ENCODE peak calls at places on chromosomes 1 and 21, in seven cellular contexts. O, J, Z, G, E, Q and C are unnamed samples.

GRCh38 chr1:34758751-34759150 is 789 bp upstream of the GJB4 start:
- DNase-seq in O (no peak), J (no peak), Z (no peak), G (no peak), E (no peak), Q (no peak), C (no peak)

GRCh38 chr1:225428879-225429455 is 1.1 kb upstream of the LBR start:
- DNase-seq in O (no peak), J (no peak), Z (no peak), G (no peak), E (no peak), Q (peak; percentile 16), C (no peak)

GRCh38 chr1:60031116-60031515 is 42.5 kb downstream of the C1orf87 start:
- DNase-seq in O (no peak), J (no peak), Z (no peak), G (no peak), E (no peak), Q (no peak), C (no peak)

GRCh38 chr1:115674011-115674410 is 32.2 kb downstream of the VANGL1 start:
- DNase-seq in O (no peak), J (no peak), Z (no peak), G (no peak), E (no peak), Q (no peak), C (no peak)

GRCh38 chr1:65372557-65372956 is 47.9 kb upstream of the LEPR start:
- DNase-seq in O (no peak), J (no peak), Z (no peak), G (no peak), E (no peak), Q (no peak), C (no peak)

GRCh38 chr1:51313961-51314777 is 16.2 kb downstream of the TTC39A start:
- DNase-seq in O (no peak), J (no peak), Z (no peak), G (peak; percentile 78), E (peak; percentile 75), Q (no peak), C (peak; percentile 36)

GRCh38 chr1:20426923-20427322 is 59.1 kb downstream of the CAMK2N1 start:
- DNase-seq in O (no peak), J (no peak), Z (no peak), G (peak; percentile 91), E (peak; percentile 86), Q (no peak), C (no peak)

GRCh38 chr1:84442256-84442655 is 36.8 kb upstream of the RPF1 start:
- DNase-seq in O (no peak), J (no peak), Z (peak; percentile 7), G (peak; percentile 83), E (peak; percentile 88), Q (peak; percentile 61), C (no peak)

GRCh38 chr1:24586119-24586518 is 30.2 kb downstream of the NCMAP start:
- DNase-seq in O (no peak), J (no peak), Z (no peak), G (no peak), E (no peak), Q (no peak), C (no peak)

GRCh38 chr1:202056644-202057334 is 46.4 kb downstream of the ELF3 start:
- DNase-seq in O (peak; percentile 67), J (peak; percentile 61), Z (no peak), G (peak; percentile 96), E (no peak), Q (peak; percentile 52), C (peak; percentile 84)

GRCh38 chr1:22143065-22143514 is at the start of gene WNT4:
- DNase-seq in O (no peak), J (peak; percentile 94), Z (peak; percentile 79), G (peak; percentile 43), E (no peak), Q (peak; percentile 73), C (no peak)

GRCh38 chr21:36395353-36396111 is 10.3 kb downstream of the CHAF1B start:
- DNase-seq in O (no peak), J (no peak), Z (no peak), G (no peak), E (no peak), Q (peak; percentile 99), C (no peak)

GRCh38 chr1:14784790-14785773 is 186.6 kb downstream of the KAZN start:
- DNase-seq in O (no peak), J (no peak), Z (no peak), G (no peak), E (no peak), Q (no peak), C (no peak)

GRCh38 chr1:47824721-47825120 is 172.5 kb downstream of the TRABD2B start:
- DNase-seq in O (no peak), J (no peak), Z (no peak), G (no peak), E (no peak), Q (no peak), C (no peak)

GRCh38 chr21:21187579-21187978 is 189.4 kb downstream of the NCAM2 start:
- DNase-seq in O (no peak), J (no peak), Z (no peak), G (no peak), E (no peak), Q (no peak), C (no peak)

GRCh38 chr1:18511469-18511997 is 30.8 kb downstream of the KLHDC7A start:
- DNase-seq in O (no peak), J (peak; percentile 31), Z (peak; percentile 63), G (no peak), E (no peak), Q (no peak), C (no peak)

GRCh38 chr1:235073968-235074334 is 54.7 kb downstream of the TOMM20 start:
- DNase-seq in O (no peak), J (peak; percentile 26), Z (no peak), G (no peak), E (no peak), Q (no peak), C (peak; percentile 84)

GRCh38 chr1:103106426-103107321 is 1.6 kb downstream of the COL11A1 start:
- DNase-seq in O (no peak), J (peak; percentile 34), Z (peak; percentile 72), G (peak; percentile 36), E (peak; percentile 71), Q (peak; percentile 71), C (peak; percentile 15)

GRCh38 chr1:21861602-21862429 is 49.8 kb downstream of the LDLRAD2 start:
- DNase-seq in O (no peak), J (no peak), Z (no peak), G (peak; percentile 57), E (peak; percentile 89), Q (no peak), C (no peak)

GRCh38 chr1:185957441-185958363 is 223.5 kb downstream of the HMCN1 start:
- DNase-seq in O (no peak), J (no peak), Z (no peak), G (no peak), E (no peak), Q (no peak), C (no peak)

GRCh38 chr1:87632232-87632631 is 303.6 kb downstream of the LMO4 start:
- DNase-seq in O (no peak), J (no peak), Z (no peak), G (no peak), E (no peak), Q (peak; percentile 95), C (no peak)

GRCh38 chr1:157505481-157506272 is 46.6 kb downstream of the FCRL5 start:
- DNase-seq in O (no peak), J (peak; percentile 73), Z (peak; percentile 86), G (peak; percentile 36), E (peak; percentile 72), Q (peak; percentile 89), C (peak; percentile 50)

GRCh38 chr1:39105061-39105840 is 79.1 kb downstream of the NDUFS5 start:
- DNase-seq in O (peak; percentile 79), J (peak; percentile 79), Z (peak; percentile 71), G (peak; percentile 76), E (peak; percentile 43), Q (peak; percentile 69), C (peak; percentile 88)